ENCODE peak calls at places on chromosomes 7 and 10, in six cellular contexts. One of them, this sample, is unnamed.

GRCh38 chr7:102393467-102393866 is 2.7 kb upstream of the PRKRIP1 start:
- DNase-seq in activated CD8-positive, alpha-beta memory T cell treated with anti-CD3 and anti-CD28 coated beads, Interleukin-2, amount 50 U/mL, for 48 hours: no peak
- DNase-seq in substantia nigra: no peak
- DNase-seq in globus pallidus: no peak
- DNase-seq in CD4-positive, CD25-positive, alpha-beta regulatory T cell: no peak
- DNase-seq in SJSA1: no peak
- DNase-seq in this sample: no peak

GRCh38 chr7:70392870-70393269 is 739.1 kb upstream of the GALNT17 start:
- DNase-seq in CD4-positive, CD25-positive, alpha-beta regulatory T cell: no peak
- DNase-seq in substantia nigra: no peak
- DNase-seq in globus pallidus: no peak
- DNase-seq in SJSA1: no peak
- DNase-seq in activated CD8-positive, alpha-beta memory T cell treated with anti-CD3 and anti-CD28 coated beads, Interleukin-2, amount 50 U/mL, for 48 hours: no peak
- DNase-seq in this sample: no peak

GRCh38 chr7:101547916-101548599 is 81.0 kb downstream of the MYL10 start:
- DNase-seq in SJSA1: no peak
- DNase-seq in substantia nigra: no peak
- DNase-seq in globus pallidus: no peak
- DNase-seq in activated CD8-positive, alpha-beta memory T cell treated with anti-CD3 and anti-CD28 coated beads, Interleukin-2, amount 50 U/mL, for 48 hours: no peak
- DNase-seq in CD4-positive, CD25-positive, alpha-beta regulatory T cell: no peak
- DNase-seq in this sample: no peak

GRCh38 chr7:124062171-124062570 is 29.3 kb upstream of the TMEM229A start:
- DNase-seq in activated CD8-positive, alpha-beta memory T cell treated with anti-CD3 and anti-CD28 coated beads, Interleukin-2, amount 50 U/mL, for 48 hours: no peak
- DNase-seq in SJSA1: no peak
- DNase-seq in globus pallidus: no peak
- DNase-seq in CD4-positive, CD25-positive, alpha-beta regulatory T cell: no peak
- DNase-seq in substantia nigra: no peak
- DNase-seq in this sample: no peak

GRCh38 chr10:61950449-61951143 is 49.1 kb downstream of the ARID5B start:
- DNase-seq in activated CD8-positive, alpha-beta memory T cell treated with anti-CD3 and anti-CD28 coated beads, Interleukin-2, amount 50 U/mL, for 48 hours: no peak
- DNase-seq in substantia nigra: no peak
- DNase-seq in SJSA1: no peak
- DNase-seq in globus pallidus: no peak
- DNase-seq in CD4-positive, CD25-positive, alpha-beta regulatory T cell: no peak
- DNase-seq in this sample: no peak

GRCh38 chr7:80666376-80666775 is 27.9 kb downstream of the CD36 start:
- DNase-seq in globus pallidus: no peak
- DNase-seq in activated CD8-positive, alpha-beta memory T cell treated with anti-CD3 and anti-CD28 coated beads, Interleukin-2, amount 50 U/mL, for 48 hours: no peak
- DNase-seq in substantia nigra: no peak
- DNase-seq in SJSA1: no peak
- DNase-seq in CD4-positive, CD25-positive, alpha-beta regulatory T cell: no peak
- DNase-seq in this sample: no peak

GRCh38 chr7:138470586-138471157 is 10.6 kb downstream of the TRIM24 start:
- DNase-seq in activated CD8-positive, alpha-beta memory T cell treated with anti-CD3 and anti-CD28 coated beads, Interleukin-2, amount 50 U/mL, for 48 hours: no peak
- DNase-seq in SJSA1: no peak
- DNase-seq in globus pallidus: no peak
- DNase-seq in substantia nigra: no peak
- DNase-seq in CD4-positive, CD25-positive, alpha-beta regulatory T cell: no peak
- DNase-seq in this sample: no peak

GRCh38 chr7:15854841-15855576 is 168.5 kb upstream of the MEOX2 start:
- DNase-seq in CD4-positive, CD25-positive, alpha-beta regulatory T cell: no peak
- DNase-seq in substantia nigra: no peak
- DNase-seq in activated CD8-positive, alpha-beta memory T cell treated with anti-CD3 and anti-CD28 coated beads, Interleukin-2, amount 50 U/mL, for 48 hours: no peak
- DNase-seq in globus pallidus: no peak
- DNase-seq in SJSA1: no peak
- DNase-seq in this sample: no peak

GRCh38 chr10:10209152-10209551 is 808.5 kb upstream of the CELF2 start:
- DNase-seq in substantia nigra: no peak
- DNase-seq in activated CD8-positive, alpha-beta memory T cell treated with anti-CD3 and anti-CD28 coated beads, Interleukin-2, amount 50 U/mL, for 48 hours: no peak
- DNase-seq in SJSA1: no peak
- DNase-seq in CD4-positive, CD25-positive, alpha-beta regulatory T cell: no peak
- DNase-seq in globus pallidus: no peak
- DNase-seq in this sample: no peak

GRCh38 chr10:70594161-70594560 is 8.4 kb downstream of the PRF1 start:
- DNase-seq in activated CD8-positive, alpha-beta memory T cell treated with anti-CD3 and anti-CD28 coated beads, Interleukin-2, amount 50 U/mL, for 48 hours: peak
- DNase-seq in globus pallidus: no peak
- DNase-seq in substantia nigra: no peak
- DNase-seq in CD4-positive, CD25-positive, alpha-beta regulatory T cell: no peak
- DNase-seq in SJSA1: no peak
- DNase-seq in this sample: no peak

GRCh38 chr7:99975782-99976521 is at the start of gene AZGP1:
- DNase-seq in activated CD8-positive, alpha-beta memory T cell treated with anti-CD3 and anti-CD28 coated beads, Interleukin-2, amount 50 U/mL, for 48 hours: no peak
- DNase-seq in SJSA1: no peak
- DNase-seq in globus pallidus: no peak
- DNase-seq in substantia nigra: no peak
- DNase-seq in CD4-positive, CD25-positive, alpha-beta regulatory T cell: no peak
- DNase-seq in this sample: no peak

GRCh38 chr7:158355456-158356065 is 232.1 kb downstream of the PTPRN2 start:
- DNase-seq in substantia nigra: no peak
- DNase-seq in globus pallidus: no peak
- DNase-seq in activated CD8-positive, alpha-beta memory T cell treated with anti-CD3 and anti-CD28 coated beads, Interleukin-2, amount 50 U/mL, for 48 hours: no peak
- DNase-seq in SJSA1: no peak
- DNase-seq in CD4-positive, CD25-positive, alpha-beta regulatory T cell: no peak
- DNase-seq in this sample: no peak

GRCh38 chr10:73910401-73910763 is 550 bp upstream of the PLAU start:
- DNase-seq in globus pallidus: no peak
- DNase-seq in SJSA1: no peak
- DNase-seq in activated CD8-positive, alpha-beta memory T cell treated with anti-CD3 and anti-CD28 coated beads, Interleukin-2, amount 50 U/mL, for 48 hours: no peak
- DNase-seq in CD4-positive, CD25-positive, alpha-beta regulatory T cell: no peak
- DNase-seq in substantia nigra: no peak
- DNase-seq in this sample: no peak

GRCh38 chr10:52782554-52782953 is 10.0 kb upstream of the MBL2 start:
- DNase-seq in CD4-positive, CD25-positive, alpha-beta regulatory T cell: no peak
- DNase-seq in substantia nigra: no peak
- DNase-seq in activated CD8-positive, alpha-beta memory T cell treated with anti-CD3 and anti-CD28 coated beads, Interleukin-2, amount 50 U/mL, for 48 hours: no peak
- DNase-seq in globus pallidus: no peak
- DNase-seq in SJSA1: no peak
- DNase-seq in this sample: no peak

This sample was measured in central memory CD4-positive, alpha-beta T cell.